ENCODE peak calls at places on chromosomes 3 and 15, in five cellular contexts. O is KG1, C is HepG2, K is C1 segment of cervical spinal cord, N is HCEC 1CT. E is an unnamed sample.
A peak's percentile ranks its signal among the peaks of the same experiment; 100 is the strongest.

GRCh38 chr15:60733196-60733595 is 254.3 kb upstream of the ICE2 start:
- DNase-seq in O (no peak), C (no peak), N (no peak), K (no peak), E (no peak)

GRCh38 chr3:77045686-77046085 is 5.8 kb downstream of the ROBO2 start:
- DNase-seq in N (no peak), K (no peak), O (no peak), C (no peak), E (no peak)

GRCh38 chr3:54079729-54080128 is 42.6 kb upstream of the CACNA2D3 start:
- DNase-seq in K (no peak), N (no peak), O (no peak), C (no peak), E (no peak)

GRCh38 chr3:117036259-117036799 is 326.8 kb downstream of the TUSC7 start:
- DNase-seq in K (no peak), C (no peak), O (no peak), N (no peak), E (peak; percentile 81)

GRCh38 chr3:44074181-44074580 is 167.5 kb upstream of the TOPAZ1 start:
- DNase-seq in O (no peak), K (no peak), C (no peak), N (no peak), E (no peak)

GRCh38 chr15:66850078-66850991 is 148.3 kb downstream of the SMAD6 start:
- DNase-seq in C (no peak), N (no peak), O (no peak), K (no peak), E (no peak)

GRCh38 chr3:53491276-53491675 is 3.1 kb upstream of the CACNA1D start:
- DNase-seq in O (no peak), K (no peak), C (no peak), N (no peak), E (no peak)

GRCh38 chr3:100103558-100104441 is 10.5 kb downstream of the FILIP1L start:
- DNase-seq in N (peak; percentile 83), C (peak; percentile 20), K (no peak), O (no peak), E (peak; percentile 93)

GRCh38 chr3:40208251-40208650 is 101.3 kb upstream of the EIF1B start:
- DNase-seq in N (peak; percentile 5), O (no peak), K (no peak), C (no peak), E (no peak)